ENCODE peak calls at places on chromosomes 13 and 19, in five cellular contexts. J is CD14-positive monocyte, W is thyroid gland, L is T-helper 9 cell, O is HS-27A. N is an unnamed sample.

GRCh38 chr19:944171-944567 is 18.3 kb downstream of the ARID3A start:
- DNase-seq in J (no peak), W (no peak), L (no peak), O (no peak), N (no peak)

GRCh38 chr13:22489771-22490170 is 691.0 kb upstream of the SGCG start:
- DNase-seq in J (no peak), W (no peak), L (no peak), O (no peak), N (no peak)

GRCh38 chr13:113393226-113393571 is 29.3 kb upstream of the GRTP1 start:
- DNase-seq in J (no peak), W (no peak), L (no peak), O (no peak), N (no peak)

GRCh38 chr13:32530841-32531253 is 7.7 kb downstream of the N4BP2L2 start:
- DNase-seq in J (no peak), W (no peak), L (no peak), O (no peak), N (no peak)

GRCh38 chr19:19232231-19232630 is 20.5 kb downstream of the NCAN start:
- DNase-seq in J (no peak), W (no peak), L (no peak), O (no peak), N (no peak)

GRCh38 chr19:10961073-10961762 is 388 bp downstream of the SMARCA4 start:
- DNase-seq in J (peak), W (no peak), L (no peak), O (no peak), N (no peak)

GRCh38 chr19:45507864-45508680 is 793 bp downstream of the VASP start:
- DNase-seq in J (no peak), W (peak), L (peak), O (no peak), N (no peak)

GRCh38 chr13:50910483-50910805 is 853 bp downstream of the RNASEH2B start:
- DNase-seq in J (no peak), W (no peak), L (no peak), O (peak), N (no peak)

GRCh38 chr19:33947565-33947964 is 150.9 kb downstream of the KCTD15 start:
- DNase-seq in J (no peak), W (no peak), L (no peak), O (no peak), N (no peak)

GRCh38 chr19:18000480-18000980 is 7.4 kb upstream of the ARRDC2 start:
- DNase-seq in J (no peak), W (no peak), L (no peak), O (no peak), N (no peak)

GRCh38 chr19:29439688-29440550 is 85.9 kb upstream of the VSTM2B start:
- DNase-seq in J (no peak), W (no peak), L (no peak), O (no peak), N (no peak)

GRCh38 chr19:28049875-28050274 is 1163.1 kb downstream of the UQCRFS1 start:
- DNase-seq in J (no peak), W (no peak), L (no peak), O (no peak), N (no peak)

GRCh38 chr13:109007946-109008345 is 378.5 kb downstream of the MYO16 start:
- DNase-seq in J (no peak), W (no peak), L (no peak), O (no peak), N (no peak)

GRCh38 chr19:2356036-2356646 is 3.9 kb upstream of the TMPRSS9 start:
- DNase-seq in J (no peak), W (no peak), L (no peak), O (no peak), N (no peak)

GRCh38 chr13:43981091-43981490 is 101.4 kb downstream of the LACC1 start:
- DNase-seq in J (no peak), W (no peak), L (no peak), O (no peak), N (no peak)

GRCh38 chr19:16814526-16815100 is 14.6 kb upstream of the SIN3B start:
- DNase-seq in J (no peak), W (no peak), L (no peak), O (no peak), N (no peak)

GRCh38 chr13:112638919-112639318 is 50.9 kb upstream of the ATP11A start:
- DNase-seq in J (no peak), W (no peak), L (no peak), O (no peak), N (no peak)

GRCh38 chr13:37175996-37176395 is 70.5 kb upstream of the CSNK1A1L start:
- DNase-seq in J (no peak), W (no peak), L (no peak), O (no peak), N (no peak)

GRCh38 chr13:45490068-45490467 is 25.3 kb downstream of the COG3 start:
- DNase-seq in J (no peak), W (no peak), L (no peak), O (no peak), N (no peak)

GRCh38 chr19:2077833-2078619 is 18.1 kb downstream of the MOB3A start:
- DNase-seq in J (no peak), W (no peak), L (no peak), O (no peak), N (no peak)

GRCh38 chr13:23107665-23108064 is 73.1 kb upstream of the SGCG start:
- DNase-seq in J (no peak), W (no peak), L (no peak), O (no peak), N (no peak)

GRCh38 chr19:33507021-33507956 is 14.3 kb downstream of the PEPD start:
- DNase-seq in J (no peak), W (no peak), L (no peak), O (no peak), N (no peak)

GRCh38 chr19:58279042-58279924 is 528 bp downstream of the ZNF8 start:
- DNase-seq in J (no peak), W (peak), L (peak), O (peak), N (no peak)

GRCh38 chr19:21092107-21092506 is 10.1 kb downstream of the ZNF714 start:
- DNase-seq in J (no peak), W (peak), L (no peak), O (no peak), N (no peak)

GRCh38 chr19:54684537-54684936 is 21.8 kb downstream of the LILRB4 start:
- DNase-seq in J (no peak), W (no peak), L (no peak), O (peak), N (no peak)

GRCh38 chr13:48682452-48682851 is 28.7 kb downstream of the CYSLTR2 start:
- DNase-seq in J (no peak), W (no peak), L (no peak), O (no peak), N (no peak)

GRCh38 chr13:86856996-86857395 is 814.2 kb upstream of the SLITRK5 start:
- DNase-seq in J (no peak), W (no peak), L (no peak), O (no peak), N (no peak)

GRCh38 chr13:106373304-106373988 is 162.0 kb downstream of the EFNB2 start:
- DNase-seq in J (no peak), W (no peak), L (no peak), O (no peak), N (no peak)